ENCODE peak calls at places on chromosome 16, in four cellular contexts. F, A, Y and N are unnamed samples.

GRCh38 chr16:30521873-30522641 is 4.3 kb downstream of the ZNF768 start:
- DNase-seq in F (no peak), A (no peak), Y (no peak), N (no peak)

GRCh38 chr16:749010-749409 is 8.2 kb upstream of the CIAO3 start:
- DNase-seq in A (no peak), F (no peak), Y (no peak), N (no peak)

GRCh38 chr16:84807776-84808175 is 12.0 kb upstream of the CRISPLD2 start:
- DNase-seq in F (no peak), A (no peak), Y (no peak), N (no peak)

GRCh38 chr16:55871411-55872038 is 3.6 kb downstream of the CES5A start:
- DNase-seq in Y (no peak), A (no peak), F (no peak), N (no peak)

GRCh38 chr16:22694887-22695382 is 119.0 kb upstream of the HS3ST2 start:
- DNase-seq in A (no peak), Y (no peak), F (no peak), N (no peak)

GRCh38 chr16:82748026-82748425 is 121.3 kb downstream of the CDH13 start:
- DNase-seq in Y (peak; percentile 37), F (no peak), A (no peak), N (no peak)

GRCh38 chr16:10620120-10620519 is 39.7 kb upstream of the EMP2 start:
- DNase-seq in Y (no peak), A (no peak), F (no peak), N (no peak)

GRCh38 chr16:71205482-71206131 is 24.9 kb downstream of the HYDIN start:
- DNase-seq in A (no peak), Y (no peak), F (no peak), N (no peak)

GRCh38 chr16:693364-693763 is 3.2 kb upstream of the WDR24 start:
- DNase-seq in F (no peak), Y (no peak), A (no peak), N (no peak)

GRCh38 chr16:17351471-17352045 is 119.2 kb downstream of the XYLT1 start:
- DNase-seq in F (no peak), A (no peak), Y (no peak), N (no peak)

GRCh38 chr16:11687606-11688519 is 19.6 kb downstream of the SNN start:
- DNase-seq in A (no peak), Y (no peak), F (no peak), N (no peak)

GRCh38 chr16:1165511-1165910 is 12.6 kb downstream of the CACNA1H start:
- DNase-seq in F (no peak), Y (no peak), A (no peak), N (no peak)

GRCh38 chr16:31452631-31453106 is 6.6 kb upstream of the ARMC5 start:
- DNase-seq in A (no peak), F (no peak), Y (no peak), N (no peak)

GRCh38 chr16:14148569-14148968 is 77.5 kb downstream of the MRTFB start:
- DNase-seq in A (no peak), F (no peak), Y (no peak), N (no peak)

GRCh38 chr16:51113254-51114125 is 37.6 kb downstream of the SALL1 start:
- DNase-seq in A (peak; percentile 31), Y (no peak), F (no peak), N (no peak)

GRCh38 chr16:79628501-79628975 is 28.0 kb upstream of the MAF start:
- DNase-seq in Y (no peak), F (peak; percentile 1), A (no peak), N (no peak)

GRCh38 chr16:49048557-49048956 is 233.1 kb downstream of the CBLN1 start:
- DNase-seq in A (no peak), F (no peak), Y (no peak), N (no peak)

GRCh38 chr16:24151482-24151939 is 104.6 kb upstream of the CACNG3 start:
- DNase-seq in A (no peak), Y (no peak), F (no peak), N (no peak)

GRCh38 chr16:75555213-75555706 is 792 bp downstream of the TMEM231 start:
- DNase-seq in A (peak; percentile 73), Y (peak; percentile 70), F (no peak), N (peak; percentile 40)

GRCh38 chr16:86979984-86980553 is 337.1 kb downstream of the C16orf95 start:
- DNase-seq in Y (no peak), F (no peak), A (no peak), N (no peak)

GRCh38 chr16:21663889-21664647 is at the start of gene OTOA:
- DNase-seq in F (no peak), Y (no peak), A (no peak), N (no peak)

GRCh38 chr16:15035163-15035729 is 20.6 kb downstream of the NTAN1 start:
- DNase-seq in Y (no peak), F (no peak), A (no peak), N (no peak)

GRCh38 chr16:27315333-27316037 is 1.7 kb downstream of the IL4R start:
- DNase-seq in Y (no peak), A (no peak), F (peak; percentile 48), N (no peak)

GRCh38 chr16:8675183-8676159 is 1.1 kb downstream of the ABAT start:
- DNase-seq in F (peak; percentile 25), Y (peak; percentile 25), A (no peak), N (no peak)

GRCh38 chr16:58451263-58451662 is 48.7 kb upstream of the NDRG4 start:
- DNase-seq in A (no peak), Y (no peak), F (no peak), N (no peak)

GRCh38 chr16:79651363-79651762 is 50.8 kb upstream of the MAF start:
- DNase-seq in F (no peak), Y (no peak), A (no peak), N (no peak)

GRCh38 chr16:81466351-81466960 is 21.8 kb downstream of the CMIP start:
- DNase-seq in F (no peak), Y (no peak), A (no peak), N (no peak)

GRCh38 chr16:22198547-22199293 is 7.4 kb upstream of the EEF2K start:
- DNase-seq in Y (no peak), F (no peak), A (no peak), N (no peak)